ENCODE peak calls at places on chromosome 10, in ten cellular contexts. E is mesothelial cell of epicardium; R is Karpas-422; K is dorsolateral prefrontal cortex; A is epithelial cell of esophagus; I is neuronal stem cell; M is right atrium auricular region; Y is activated T-cell treated with anti-CD3 and anti-CD28 coated beads, Interleukin-2, amount 50 U/mL, for 72 hours; S is C1 segment of cervical spinal cord; J is LoVo. V is an unnamed sample.

GRCh38 chr10:119190353-119190752 is 11.7 kb upstream of the PRDX3 start:
- DNase-seq in E (no peak), R (no peak), K (no peak), A (peak), I (no peak), M (no peak), Y (no peak), S (no peak), J (peak), V (no peak)

GRCh38 chr10:69873141-69873540 is 71.4 kb downstream of the COL13A1 start:
- DNase-seq in E (no peak), R (no peak), K (no peak), A (peak), I (no peak), M (no peak), Y (no peak), S (no peak), J (no peak), V (no peak)

GRCh38 chr10:10804061-10804460 is 213.6 kb upstream of the CELF2 start:
- DNase-seq in E (no peak), R (no peak), K (no peak), A (no peak), I (no peak), M (no peak), Y (no peak), S (no peak), J (no peak), V (no peak)

GRCh38 chr10:57472823-57473619 is 794.7 kb downstream of the IPMK start:
- DNase-seq in E (no peak), R (no peak), K (no peak), A (no peak), I (no peak), M (no peak), Y (no peak), S (no peak), J (no peak), V (no peak)

GRCh38 chr10:17029581-17030271 is 99.9 kb downstream of the CUBN start:
- DNase-seq in E (no peak), R (no peak), K (peak), A (peak), I (no peak), M (peak), Y (peak), S (no peak), J (peak), V (no peak)

GRCh38 chr10:76497671-76498070 is 1066.2 kb downstream of the LRMDA start:
- DNase-seq in E (no peak), R (no peak), K (no peak), A (no peak), I (no peak), M (no peak), Y (no peak), S (no peak), J (no peak), V (no peak)

GRCh38 chr10:132538031-132538789 is 623 bp downstream of the INPP5A start:
- DNase-seq in E (no peak), R (no peak), K (peak), A (no peak), I (no peak), M (no peak), Y (no peak), S (no peak), J (no peak), V (no peak)

GRCh38 chr10:111129348-111129747 is 52.5 kb downstream of the ADRA2A start:
- DNase-seq in E (no peak), R (no peak), K (no peak), A (no peak), I (no peak), M (peak), Y (no peak), S (no peak), J (no peak), V (no peak)

GRCh38 chr10:45555789-45556188 is 116.8 kb downstream of the ZFAND4 start:
- DNase-seq in E (no peak), R (no peak), K (no peak), A (peak), I (no peak), M (no peak), Y (no peak), S (no peak), J (no peak), V (no peak)

GRCh38 chr10:120539076-120539475 is 82.0 kb downstream of the PLPP4 start:
- DNase-seq in E (no peak), R (no peak), K (no peak), A (no peak), I (peak), M (no peak), Y (no peak), S (no peak), J (no peak), V (no peak)

GRCh38 chr10:126628746-126629145 is 41.7 kb downstream of the C10orf90 start:
- DNase-seq in E (no peak), R (no peak), K (no peak), A (no peak), I (no peak), M (no peak), Y (no peak), S (no peak), J (no peak), V (peak)

GRCh38 chr10:7541137-7542087 is 125.4 kb downstream of the ITIH5 start:
- DNase-seq in E (peak), R (no peak), K (no peak), A (no peak), I (no peak), M (no peak), Y (no peak), S (no peak), J (no peak), V (no peak)

V was measured in anterior cingulate cortex.